ENCODE peak calls at places on chromosomes 12 and 14, in seven cellular contexts. F is AG04450, Y is upper lobe of left lung, V is A549, M is cardiac muscle cell, L is ascending aorta, K is tibial nerve. Z is an unnamed sample.

GRCh38 chr12:52032431-52032796 is 18.8 kb upstream of the NR4A1 start:
- DNase-seq in F (no peak), Y (peak; percentile 76), V (no peak), M (peak; percentile 87), L (peak; percentile 93), K (peak; percentile 95), Z (peak; percentile 95)

GRCh38 chr14:24411468-24412454 is 13.0 kb downstream of the NYNRIN start:
- DNase-seq in F (no peak), Y (peak; percentile 49), V (peak; percentile 66), M (peak; percentile 79), L (no peak), K (no peak), Z (no peak)

GRCh38 chr14:51053157-51053556 is 41.7 kb downstream of the TRIM9 start:
- DNase-seq in F (no peak), Y (no peak), V (no peak), M (no peak), L (no peak), K (no peak), Z (no peak)

GRCh38 chr14:64040044-64040443 is 187.2 kb downstream of the SYNE2 start:
- DNase-seq in F (peak; percentile 10), Y (no peak), V (peak; percentile 13), M (peak; percentile 22), L (no peak), K (no peak), Z (no peak)

GRCh38 chr12:41521872-41522379 is 333.8 kb downstream of the PDZRN4 start:
- DNase-seq in F (peak; percentile 84), Y (no peak), V (peak; percentile 9), M (peak; percentile 88), L (no peak), K (no peak), Z (no peak)

GRCh38 chr12:132544173-132544468 is 54.2 kb downstream of the FBRSL1 start:
- DNase-seq in F (no peak), Y (peak; percentile 62), V (no peak), M (no peak), L (no peak), K (no peak), Z (no peak)

GRCh38 chr12:52358575-52359350 is 8.5 kb downstream of the KRT85 start:
- DNase-seq in F (no peak), Y (peak; percentile 15), V (no peak), M (no peak), L (peak; percentile 50), K (no peak), Z (no peak)

GRCh38 chr12:131833896-131834641 is 5.9 kb downstream of the MMP17 start:
- DNase-seq in F (no peak), Y (no peak), V (peak; percentile 73), M (peak; percentile 30), L (no peak), K (no peak), Z (no peak)

GRCh38 chr12:70196732-70197361 is 46.4 kb upstream of the CNOT2 start:
- DNase-seq in F (no peak), Y (no peak), V (no peak), M (peak; percentile 61), L (no peak), K (no peak), Z (no peak)

GRCh38 chr14:71181215-71182003 is 274.1 kb downstream of the PCNX1 start:
- DNase-seq in F (no peak), Y (no peak), V (peak; percentile 7), M (peak; percentile 49), L (no peak), K (no peak), Z (no peak)

GRCh38 chr14:61188196-61188595 is 92.9 kb downstream of the TMEM30B start:
- DNase-seq in F (no peak), Y (no peak), V (peak; percentile 41), M (peak; percentile 52), L (peak; percentile 75), K (no peak), Z (no peak)

GRCh38 chr12:93751864-93752610 is 74.9 kb downstream of the CRADD start:
- DNase-seq in F (peak; percentile 93), Y (peak; percentile 70), V (no peak), M (no peak), L (no peak), K (no peak), Z (no peak)

GRCh38 chr12:84507914-84508313 is 404.7 kb downstream of the SLC6A15 start:
- DNase-seq in F (no peak), Y (no peak), V (no peak), M (peak; percentile 6), L (no peak), K (no peak), Z (no peak)

GRCh38 chr12:122265433-122265832 is 861 bp downstream of the VPS33A start:
- DNase-seq in F (no peak), Y (no peak), V (no peak), M (no peak), L (no peak), K (no peak), Z (no peak)

GRCh38 chr12:3231399-3231876 is 154.3 kb downstream of the TSPAN9 start:
- DNase-seq in F (no peak), Y (no peak), V (no peak), M (no peak), L (peak; percentile 68), K (no peak), Z (no peak)

GRCh38 chr12:118853634-118854033 is 127.7 kb upstream of the SRRM4 start:
- DNase-seq in F (no peak), Y (no peak), V (no peak), M (no peak), L (no peak), K (no peak), Z (no peak)

GRCh38 chr12:106247731-106248176 is at the start of gene CKAP4:
- DNase-seq in F (no peak), Y (peak; percentile 82), V (peak; percentile 74), M (peak; percentile 93), L (peak; percentile 87), K (peak; percentile 59), Z (peak; percentile 77)

GRCh38 chr12:96225003-96225855 is 31.1 kb downstream of the ELK3 start:
- DNase-seq in F (no peak), Y (no peak), V (no peak), M (peak; percentile 67), L (peak; percentile 38), K (no peak), Z (no peak)

GRCh38 chr14:23008836-23009235 is 1.1 kb downstream of the C14orf93 start:
- DNase-seq in F (no peak), Y (no peak), V (no peak), M (no peak), L (no peak), K (no peak), Z (no peak)

GRCh38 chr12:58832-59231 is 7.7 kb upstream of the IQSEC3 start:
- DNase-seq in F (no peak), Y (no peak), V (no peak), M (no peak), L (no peak), K (no peak), Z (no peak)

GRCh38 chr14:68669101-68669500 is 123.8 kb downstream of the ZFP36L1 start:
- DNase-seq in F (no peak), Y (peak; percentile 21), V (no peak), M (no peak), L (peak; percentile 44), K (no peak), Z (no peak)

GRCh38 chr14:26917086-26917485 is 319.3 kb upstream of the NOVA1 start:
- DNase-seq in F (no peak), Y (no peak), V (peak; percentile 6), M (peak; percentile 77), L (no peak), K (peak; percentile 53), Z (no peak)
- H3K9me3 ChIP-seq in F (peaks cover 6% of the 10 kb centered on the region), Y (no peaks in the 10 kb centered on the region), V (no peaks in the 10 kb centered on the region), M (no peaks in the 10 kb centered on the region), L (no peaks in the 10 kb centered on the region), K (no peaks in the 10 kb centered on the region), Z (no peaks in the 10 kb centered on the region)

GRCh38 chr12:124747426-124748161 is 116.1 kb downstream of the SCARB1 start:
- DNase-seq in F (no peak), Y (no peak), V (peak; percentile 92), M (peak; percentile 76), L (no peak), K (no peak), Z (no peak)

GRCh38 chr12:124744659-124745467 is 118.8 kb downstream of the SCARB1 start:
- DNase-seq in F (no peak), Y (peak; percentile 19), V (peak; percentile 85), M (no peak), L (no peak), K (no peak), Z (no peak)

GRCh38 chr12:124746649-124747425 is 116.8 kb downstream of the SCARB1 start:
- DNase-seq in F (no peak), Y (no peak), V (no peak), M (no peak), L (no peak), K (no peak), Z (no peak)

GRCh38 chr12:124745468-124745890 is 118.2 kb downstream of the SCARB1 start:
- DNase-seq in F (no peak), Y (no peak), V (no peak), M (no peak), L (no peak), K (no peak), Z (no peak)

GRCh38 chr12:124745891-124746570 is 117.6 kb downstream of the SCARB1 start:
- DNase-seq in F (no peak), Y (peak; percentile 91), V (peak; percentile 95), M (peak; percentile 98), L (peak; percentile 98), K (peak; percentile 91), Z (peak; percentile 96)
- H3K4me3 ChIP-seq in F (no peak overlapping the region), Y (no peak overlapping the region), V (no peak overlapping the region), M (no peak overlapping the region), L (no peak overlapping the region), K (no peak overlapping the region), Z (peak overlapping the region; percentile 4)

GRCh38 chr14:91139776-91140175 is 25.9 kb downstream of the DGLUCY start:
- DNase-seq in F (no peak), Y (no peak), V (no peak), M (no peak), L (no peak), K (no peak), Z (no peak)

GRCh38 chr14:91138511-91139359 is 24.9 kb downstream of the DGLUCY start:
- DNase-seq in F (no peak), Y (no peak), V (peak; percentile 62), M (peak; percentile 30), L (no peak), K (no peak), Z (no peak)

GRCh38 chr14:91142214-91142668 is 28.4 kb downstream of the DGLUCY start:
- DNase-seq in F (no peak), Y (no peak), V (no peak), M (no peak), L (no peak), K (no peak), Z (no peak)

GRCh38 chr14:91143862-91144261 is 30.0 kb downstream of the DGLUCY start:
- DNase-seq in F (no peak), Y (peak; percentile 69), V (no peak), M (no peak), L (peak; percentile 87), K (no peak), Z (no peak)

DNA sequence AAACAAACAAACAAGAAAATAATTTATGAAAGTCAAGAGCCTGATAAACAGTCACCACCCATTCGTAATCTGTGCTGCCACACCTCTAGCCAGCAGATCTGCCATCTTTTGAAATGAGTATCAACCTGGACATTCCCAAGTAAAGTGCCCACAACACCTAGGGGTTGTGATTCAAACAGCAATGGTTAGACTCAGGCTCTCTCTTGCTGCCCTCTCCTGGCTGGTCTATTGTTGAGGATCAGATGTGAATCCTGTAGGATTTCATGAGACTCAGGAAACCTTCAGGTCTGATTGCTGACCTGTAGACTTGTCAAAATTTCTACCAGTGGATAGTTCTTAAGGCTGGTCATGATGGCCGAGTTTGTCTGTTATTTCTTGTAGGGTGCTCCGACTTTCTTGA is 26.8 kb downstream of the DGLUCY start:
- DNase-seq in F (no peak), Y (no peak), V (peak; percentile 67), M (peak; percentile 41), L (no peak), K (peak; percentile 28), Z (no peak)
- TF ChIP-seq CTCF in F (peak; percentile 47), Y (peak; percentile 32), V (peak; percentile 38), M (peak; percentile 40), L (no peak), K (peak; percentile 19), Z (no peak)

GRCh38 chr12:34387711-34388635 is 365.7 kb downstream of the ALG10 start:
- DNase-seq in F (no peak), Y (no peak), V (no peak), M (no peak), L (no peak), K (no peak), Z (no peak)
- H3K9me3 ChIP-seq in F (peaks cover 100% of the 10 kb centered on the region), Y (peaks cover 92% of the 10 kb centered on the region), V (no peaks in the 10 kb centered on the region), M (no peaks in the 10 kb centered on the region), L (peaks cover 9% of the 10 kb centered on the region), K (no peaks in the 10 kb centered on the region), Z (peaks cover 3% of the 10 kb centered on the region)

Z was measured in vagina.